ENCODE peak calls at places on chromosome X, in five cellular contexts. L, X, F, N and Y are unnamed samples.
A peak's percentile ranks its signal among the peaks of the same experiment; 100 is the strongest.

GRCh38 chrX:76279007-76279406 is 106.1 kb downstream of the PBDC1 start:
- DNase-seq in L (peak; percentile 33), X (no peak), F (no peak), N (no peak), Y (no peak)

GRCh38 chrX:31213941-31214340 is 142.1 kb upstream of the FTHL17 start:
- DNase-seq in L (no peak), X (no peak), F (no peak), N (no peak), Y (no peak)

GRCh38 chrX:129310000-129310399 is 213.3 kb downstream of the SMARCA1 start:
- DNase-seq in L (no peak), X (no peak), F (no peak), N (no peak), Y (no peak)

GRCh38 chrX:63050225-63050624 is 300.9 kb downstream of the SPIN4 start:
- DNase-seq in L (no peak), X (no peak), F (no peak), N (no peak), Y (no peak)

GRCh38 chrX:17082831-17083230 is 136.4 kb downstream of the REPS2 start:
- DNase-seq in L (no peak), X (no peak), F (no peak), N (no peak), Y (no peak)

GRCh38 chrX:3420316-3420715 is 73.9 kb upstream of the MXRA5 start:
- DNase-seq in L (no peak), X (no peak), F (no peak), N (no peak), Y (no peak)

GRCh38 chrX:104112326-104112951 is at the start of gene ZCCHC18:
- DNase-seq in L (peak; percentile 68), X (peak; percentile 67), F (peak; percentile 46), N (peak; percentile 66), Y (no peak)

GRCh38 chrX:5746231-5746630 is 482.4 kb downstream of the NLGN4X start:
- DNase-seq in L (no peak), X (no peak), F (no peak), N (no peak), Y (no peak)

GRCh38 chrX:6021316-6022091 is 207.2 kb downstream of the NLGN4X start:
- DNase-seq in L (peak; percentile 29), X (no peak), F (no peak), N (no peak), Y (no peak)

GRCh38 chrX:68994135-68994882 is 165.5 kb downstream of the EFNB1 start:
- DNase-seq in L (no peak), X (no peak), F (no peak), N (no peak), Y (no peak)

GRCh38 chrX:302975-303374 is 15.6 kb downstream of the GTPBP6 start:
- DNase-seq in L (no peak), X (no peak), F (peak; percentile 6), N (no peak), Y (no peak)

GRCh38 chrX:117610806-117611205 is 505.8 kb downstream of the KLHL13 start:
- DNase-seq in L (no peak), X (no peak), F (no peak), N (no peak), Y (no peak)

GRCh38 chrX:136768469-136769084 is 12.2 kb downstream of the ARHGEF6 start:
- DNase-seq in L (peak; percentile 47), X (no peak), F (no peak), N (peak; percentile 48), Y (peak; percentile 61)

GRCh38 chrX:76915836-76916235 is 488.3 kb downstream of the MAGEE1 start:
- DNase-seq in L (no peak), X (no peak), F (no peak), N (no peak), Y (no peak)

GRCh38 chrX:148871422-148872152 is 371.2 kb downstream of the AFF2 start:
- DNase-seq in L (no peak), X (no peak), F (no peak), N (no peak), Y (peak; percentile 32)

GRCh38 chrX:2540426-2540942 is 39.7 kb upstream of the DHRSX start:
- DNase-seq in L (no peak), X (no peak), F (no peak), N (no peak), Y (no peak)

GRCh38 chrX:140274761-140275525 is 229.9 kb downstream of the SOX3 start:
- DNase-seq in L (no peak), X (no peak), F (no peak), N (no peak), Y (no peak)

GRCh38 chrX:148905376-148905775 is 405.0 kb downstream of the AFF2 start:
- DNase-seq in L (no peak), X (no peak), F (no peak), N (no peak), Y (no peak)

GRCh38 chrX:32774966-32775365 is 436.4 kb downstream of the DMD start:
- DNase-seq in L (no peak), X (no peak), F (no peak), N (no peak), Y (no peak)

GRCh38 chrX:135435139-135435922 is 13.6 kb downstream of the SMIM10L2A start:
- DNase-seq in L (no peak), X (no peak), F (no peak), N (no peak), Y (no peak)

GRCh38 chrX:46653482-46653881 is 79.9 kb downstream of the CHST7 start:
- DNase-seq in L (no peak), X (no peak), F (peak; percentile 24), N (no peak), Y (no peak)

GRCh38 chrX:49165901-49166881 is 3.6 kb downstream of the MAGIX start:
- DNase-seq in L (peak; percentile 81), X (peak; percentile 87), F (peak; percentile 65), N (peak; percentile 52), Y (no peak)

GRCh38 chrX:107102980-107103379 is 15.6 kb downstream of the RBM41 start:
- DNase-seq in L (no peak), X (no peak), F (no peak), N (no peak), Y (no peak)

GRCh38 chrX:20320461-20321159 is 53.9 kb upstream of the RPS6KA3 start:
- DNase-seq in L (no peak), X (no peak), F (no peak), N (no peak), Y (no peak)

GRCh38 chrX:110045421-110045820 is 42.5 kb downstream of the TMEM164 start:
- DNase-seq in L (no peak), X (no peak), F (no peak), N (no peak), Y (no peak)

GRCh38 chrX:18434896-18435295 is 9.5 kb downstream of the CDKL5 start:
- DNase-seq in L (no peak), X (no peak), F (no peak), N (no peak), Y (no peak)

GRCh38 chrX:18440835-18441234 is 15.4 kb downstream of the CDKL5 start:
- DNase-seq in L (no peak), X (no peak), F (no peak), N (no peak), Y (no peak)

GRCh38 chrX:18441780-18442367 is 16.5 kb downstream of the CDKL5 start:
- DNase-seq in L (no peak), X (no peak), F (no peak), N (no peak), Y (no peak)

GRCh38 chrX:18436017-18436416 is 10.6 kb downstream of the CDKL5 start:
- DNase-seq in L (no peak), X (no peak), F (no peak), N (no peak), Y (no peak)
- H3K27me3 ChIP-seq in L (no peaks in the 10 kb centered on the region), X (no peaks in the 10 kb centered on the region), F (no peaks in the 10 kb centered on the region), N (no peaks in the 10 kb centered on the region), Y (no peaks in the 10 kb centered on the region)

GRCh38 chrX:24081661-24082154 is 27.0 kb downstream of the EIF2S3 start:
- DNase-seq in L (peak; percentile 56), X (peak; percentile 71), F (peak; percentile 57), N (peak; percentile 53), Y (no peak)

GRCh38 chrX:24082446-24082845 is 27.7 kb downstream of the EIF2S3 start:
- DNase-seq in L (no peak), X (no peak), F (no peak), N (no peak), Y (no peak)

GRCh38 chrX:24080670-24081069 is 25.9 kb downstream of the EIF2S3 start:
- DNase-seq in L (no peak), X (no peak), F (no peak), N (no peak), Y (no peak)

GRCh38 chrX:24090300-24091200 is 35.8 kb downstream of the EIF2S3 start:
- DNase-seq in L (no peak), X (no peak), F (no peak), N (no peak), Y (no peak)

GRCh38 chrX:24085133-24085532 is 30.4 kb downstream of the EIF2S3 start:
- DNase-seq in L (no peak), X (no peak), F (no peak), N (no peak), Y (no peak)
- H3K36me3 ChIP-seq in L (no peaks in the 10 kb centered on the region), X (no peaks in the 10 kb centered on the region), F (no peaks in the 10 kb centered on the region), N (no peaks in the 10 kb centered on the region), Y (no peaks in the 10 kb centered on the region)

DNA sequence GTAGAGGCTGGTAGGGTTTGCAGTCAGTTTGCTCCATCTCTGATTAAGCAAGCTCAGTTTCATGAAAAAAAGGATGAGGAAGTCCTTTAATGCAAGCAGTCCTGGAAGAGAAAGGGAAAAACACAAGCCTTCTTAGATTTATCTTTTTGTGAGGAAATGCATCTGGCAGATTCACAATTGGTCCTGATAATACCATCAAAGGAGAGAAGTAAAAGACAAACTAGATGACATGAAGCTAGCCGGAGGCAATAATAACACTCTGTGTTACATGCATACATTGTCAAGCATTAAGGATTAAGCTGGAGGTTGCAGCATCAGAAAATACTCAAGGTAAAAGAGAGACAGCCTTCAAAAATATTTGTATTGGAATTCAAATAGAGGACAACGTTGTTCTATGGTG is 356.0 kb upstream of the TEX13C start:
- DNase-seq in L (no peak), X (no peak), F (no peak), N (no peak), Y (no peak)
- TF ChIP-seq CTCF in L (no peak), X (no peak), F (no peak), N (no peak), Y (no peak)

GRCh38 chrX:131565909-131566308 is 22.0 kb downstream of the OR13H1 start:
- DNase-seq in L (no peak), X (no peak), F (no peak), N (no peak), Y (no peak)

GRCh38 chrX:131572372-131573014 is 28.6 kb downstream of the OR13H1 start:
- DNase-seq in L (no peak), X (no peak), F (no peak), N (no peak), Y (no peak)

GRCh38 chrX:131571348-131571747 is 27.5 kb downstream of the OR13H1 start:
- DNase-seq in L (no peak), X (no peak), F (no peak), N (no peak), Y (no peak)
- H3K27me3 ChIP-seq in L (no peaks in the 10 kb centered on the region), X (no peaks in the 10 kb centered on the region), F (no peaks in the 10 kb centered on the region), N (peaks cover 8% of the 10 kb centered on the region), Y (no peaks in the 10 kb centered on the region)

GRCh38 chrX:41344053-41344452 is 10.1 kb downstream of the DDX3X start:
- DNase-seq in L (no peak), X (no peak), F (no peak), N (no peak), Y (no peak)
- H3K36me3 ChIP-seq in L (no peaks in the 10 kb centered on the region), X (peaks cover 96% of the 10 kb centered on the region), F (peaks cover 96% of the 10 kb centered on the region), N (no peaks in the 10 kb centered on the region), Y (peaks cover 6% of the 10 kb centered on the region)